ENCODE peak calls at places on chromosomes 1 and 21, in six cellular contexts. One of them, this sample, is unnamed.

GRCh38 chr1:102954576-102954975 is 153.7 kb downstream of the COL11A1 start:
- DNase-seq in substantia nigra: no peak
- DNase-seq in heart left ventricle: no peak
- DNase-seq in CD8-positive, alpha-beta T cell: no peak
- DNase-seq in Karpas-422: no peak
- DNase-seq in AG04450: no peak
- DNase-seq in this sample: no peak

GRCh38 chr1:39779821-39780220 is 8.7 kb upstream of the OXCT2 start:
- DNase-seq in substantia nigra: no peak
- DNase-seq in heart left ventricle: no peak
- DNase-seq in CD8-positive, alpha-beta T cell: no peak
- DNase-seq in Karpas-422: peak
- DNase-seq in AG04450: no peak
- DNase-seq in this sample: no peak

GRCh38 chr1:241611063-241611462 is 29.1 kb downstream of the CHML start:
- DNase-seq in substantia nigra: no peak
- DNase-seq in heart left ventricle: no peak
- DNase-seq in CD8-positive, alpha-beta T cell: peak
- DNase-seq in Karpas-422: peak
- DNase-seq in AG04450: no peak
- DNase-seq in this sample: no peak

GRCh38 chr1:73044241-73044640 is 761.9 kb upstream of the NEGR1 start:
- DNase-seq in substantia nigra: no peak
- DNase-seq in heart left ventricle: peak
- DNase-seq in CD8-positive, alpha-beta T cell: no peak
- DNase-seq in Karpas-422: no peak
- DNase-seq in AG04450: no peak
- DNase-seq in this sample: no peak

GRCh38 chr21:20592482-20592881 is 405.7 kb upstream of the NCAM2 start:
- DNase-seq in substantia nigra: no peak
- DNase-seq in heart left ventricle: no peak
- DNase-seq in CD8-positive, alpha-beta T cell: no peak
- DNase-seq in Karpas-422: no peak
- DNase-seq in AG04450: no peak
- DNase-seq in this sample: no peak

GRCh38 chr1:50605186-50605875 is 182.1 kb upstream of the DMRTA2 start:
- DNase-seq in substantia nigra: peak
- DNase-seq in heart left ventricle: no peak
- DNase-seq in CD8-positive, alpha-beta T cell: no peak
- DNase-seq in Karpas-422: peak
- DNase-seq in AG04450: no peak
- DNase-seq in this sample: no peak

GRCh38 chr1:39692152-39693064 is 1.2 kb upstream of the HPCAL4 start:
- DNase-seq in substantia nigra: no peak
- DNase-seq in heart left ventricle: no peak
- DNase-seq in CD8-positive, alpha-beta T cell: peak
- DNase-seq in Karpas-422: no peak
- DNase-seq in AG04450: no peak
- DNase-seq in this sample: peak

GRCh38 chr1:59664167-59664566 is 150.6 kb upstream of the HOOK1 start:
- DNase-seq in substantia nigra: no peak
- DNase-seq in heart left ventricle: no peak
- DNase-seq in CD8-positive, alpha-beta T cell: no peak
- DNase-seq in Karpas-422: no peak
- DNase-seq in AG04450: no peak
- DNase-seq in this sample: no peak

GRCh38 chr21:36613064-36613463 is 85.9 kb upstream of the SIM2 start:
- DNase-seq in substantia nigra: no peak
- DNase-seq in heart left ventricle: no peak
- DNase-seq in CD8-positive, alpha-beta T cell: no peak
- DNase-seq in Karpas-422: no peak
- DNase-seq in AG04450: peak
- DNase-seq in this sample: no peak

GRCh38 chr21:29943885-29944284 is 4.1 kb upstream of the GRIK1 start:
- DNase-seq in substantia nigra: no peak
- DNase-seq in heart left ventricle: no peak
- DNase-seq in CD8-positive, alpha-beta T cell: no peak
- DNase-seq in Karpas-422: no peak
- DNase-seq in AG04450: no peak
- DNase-seq in this sample: no peak

GRCh38 chr1:213325482-213325881 is 274.4 kb downstream of the RPS6KC1 start:
- DNase-seq in substantia nigra: no peak
- DNase-seq in heart left ventricle: no peak
- DNase-seq in CD8-positive, alpha-beta T cell: no peak
- DNase-seq in Karpas-422: no peak
- DNase-seq in AG04450: no peak
- DNase-seq in this sample: no peak

GRCh38 chr1:179079113-179079761 is 2.6 kb upstream of the TOR3A start:
- DNase-seq in substantia nigra: peak
- DNase-seq in heart left ventricle: no peak
- DNase-seq in CD8-positive, alpha-beta T cell: peak
- DNase-seq in Karpas-422: peak
- DNase-seq in AG04450: peak
- DNase-seq in this sample: peak

GRCh38 chr1:226187380-226187779 is 839 bp upstream of the ACBD3 start:
- DNase-seq in substantia nigra: no peak
- DNase-seq in heart left ventricle: no peak
- DNase-seq in CD8-positive, alpha-beta T cell: no peak
- DNase-seq in Karpas-422: no peak
- DNase-seq in AG04450: no peak
- DNase-seq in this sample: no peak
- H3K27ac ChIP-seq in substantia nigra: no peak
- H3K27ac ChIP-seq in heart left ventricle: no peak
- H3K27ac ChIP-seq in CD8-positive, alpha-beta T cell: no peak
- H3K27ac ChIP-seq in Karpas-422: peak
- H3K27ac ChIP-seq in AG04450: no peak
- H3K27ac ChIP-seq in this sample: no peak

GRCh38 chr1:228325267-228325666 is 81.4 kb downstream of the TRIM11 start:
- DNase-seq in substantia nigra: no peak
- DNase-seq in heart left ventricle: no peak
- DNase-seq in CD8-positive, alpha-beta T cell: no peak
- DNase-seq in Karpas-422: no peak
- DNase-seq in AG04450: no peak
- DNase-seq in this sample: no peak
- H3K27ac ChIP-seq in substantia nigra: no peak
- H3K27ac ChIP-seq in heart left ventricle: no peak
- H3K27ac ChIP-seq in CD8-positive, alpha-beta T cell: no peak
- H3K27ac ChIP-seq in Karpas-422: no peak
- H3K27ac ChIP-seq in AG04450: no peak
- H3K27ac ChIP-seq in this sample: no peak

GRCh38 chr1:221711156-221711577 is 30.7 kb downstream of the DUSP10 start:
- DNase-seq in substantia nigra: no peak
- DNase-seq in heart left ventricle: no peak
- DNase-seq in CD8-positive, alpha-beta T cell: no peak
- DNase-seq in Karpas-422: no peak
- DNase-seq in AG04450: no peak
- DNase-seq in this sample: peak

GRCh38 chr1:221712198-221712684 is 29.6 kb downstream of the DUSP10 start:
- DNase-seq in substantia nigra: no peak
- DNase-seq in heart left ventricle: no peak
- DNase-seq in CD8-positive, alpha-beta T cell: peak
- DNase-seq in Karpas-422: no peak
- DNase-seq in AG04450: peak
- DNase-seq in this sample: no peak

GRCh38 chr1:221711642-221712041 is 30.2 kb downstream of the DUSP10 start:
- DNase-seq in substantia nigra: no peak
- DNase-seq in heart left ventricle: no peak
- DNase-seq in CD8-positive, alpha-beta T cell: no peak
- DNase-seq in Karpas-422: no peak
- DNase-seq in AG04450: no peak
- DNase-seq in this sample: no peak

GRCh38 chr1:221714227-221715116 is 27.4 kb downstream of the DUSP10 start:
- DNase-seq in substantia nigra: no peak
- DNase-seq in heart left ventricle: no peak
- DNase-seq in CD8-positive, alpha-beta T cell: no peak
- DNase-seq in Karpas-422: no peak
- DNase-seq in AG04450: no peak
- DNase-seq in this sample: no peak

GRCh38 chr1:221712776-221713431 is 29.0 kb downstream of the DUSP10 start:
- DNase-seq in substantia nigra: no peak
- DNase-seq in heart left ventricle: no peak
- DNase-seq in CD8-positive, alpha-beta T cell: peak
- DNase-seq in Karpas-422: no peak
- DNase-seq in AG04450: no peak
- DNase-seq in this sample: no peak
- H3K27ac ChIP-seq in substantia nigra: peak
- H3K27ac ChIP-seq in heart left ventricle: no peak
- H3K27ac ChIP-seq in CD8-positive, alpha-beta T cell: peak
- H3K27ac ChIP-seq in Karpas-422: no peak
- H3K27ac ChIP-seq in AG04450: no peak
- H3K27ac ChIP-seq in this sample: no peak

GRCh38 chr1:109802901-109803561 is 39.3 kb upstream of the EPS8L3 start:
- DNase-seq in substantia nigra: peak
- DNase-seq in heart left ventricle: no peak
- DNase-seq in CD8-positive, alpha-beta T cell: no peak
- DNase-seq in Karpas-422: no peak
- DNase-seq in AG04450: no peak
- DNase-seq in this sample: no peak
- H3K27ac ChIP-seq in substantia nigra: peak
- H3K27ac ChIP-seq in heart left ventricle: peak
- H3K27ac ChIP-seq in CD8-positive, alpha-beta T cell: peak
- H3K27ac ChIP-seq in Karpas-422: no peak
- H3K27ac ChIP-seq in AG04450: no peak
- H3K27ac ChIP-seq in this sample: no peak

GRCh38 chr21:14864211-14865021 is 200.4 kb downstream of the NRIP1 start:
- DNase-seq in substantia nigra: peak
- DNase-seq in heart left ventricle: peak
- DNase-seq in CD8-positive, alpha-beta T cell: peak
- DNase-seq in Karpas-422: peak
- DNase-seq in AG04450: peak
- DNase-seq in this sample: peak
- H3K27ac ChIP-seq in substantia nigra: peak
- H3K27ac ChIP-seq in heart left ventricle: no peak
- H3K27ac ChIP-seq in CD8-positive, alpha-beta T cell: no peak
- H3K27ac ChIP-seq in Karpas-422: no peak
- H3K27ac ChIP-seq in AG04450: no peak
- H3K27ac ChIP-seq in this sample: no peak

DNA sequence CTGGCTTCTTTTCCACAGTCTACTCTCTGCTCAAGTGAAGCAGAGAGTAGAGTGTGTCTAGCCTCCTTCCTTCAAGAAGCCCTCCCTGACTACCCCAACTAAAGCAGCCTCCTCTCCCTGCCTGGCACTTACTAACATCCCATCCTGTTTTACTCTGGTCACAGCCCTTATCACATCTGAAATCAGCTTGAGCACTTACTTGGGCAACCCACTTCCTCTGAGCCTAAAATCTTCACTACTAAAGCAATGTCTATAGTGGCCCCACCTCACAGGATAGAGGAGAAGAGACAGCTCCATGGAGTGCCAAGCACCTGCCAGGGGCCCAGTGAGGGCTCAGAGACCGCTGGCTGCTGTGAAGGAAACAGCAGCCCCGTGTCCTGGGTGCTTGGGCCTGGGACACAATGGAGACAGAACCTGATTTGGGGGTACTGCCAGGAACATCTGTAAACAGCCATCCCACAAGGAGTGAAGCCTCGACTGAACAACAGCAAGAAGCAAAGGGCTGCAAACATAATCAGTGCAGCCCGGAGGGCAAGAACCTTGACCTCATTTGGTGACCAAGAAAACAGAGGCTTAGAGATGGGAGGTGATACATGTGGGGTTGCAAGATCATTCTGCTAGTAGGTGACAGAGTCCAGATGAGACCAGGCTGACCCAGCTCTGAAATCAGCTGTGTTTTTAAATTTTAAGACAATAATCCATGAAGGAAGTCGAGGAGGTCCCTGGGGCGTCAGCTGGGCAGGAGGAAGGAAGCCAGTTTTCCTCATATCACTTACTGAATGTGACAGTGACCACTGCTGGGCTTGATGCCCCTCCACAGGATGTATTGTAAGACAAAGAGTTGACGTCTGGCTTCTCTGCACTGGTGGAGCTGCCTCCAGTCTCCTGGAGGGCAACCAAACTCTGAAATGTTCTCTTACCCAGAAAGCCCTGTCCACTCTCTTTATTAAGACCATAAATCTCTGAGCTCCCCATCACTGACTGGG is 710.6 kb downstream of the MATN1 start:
- DNase-seq in substantia nigra: no peak
- DNase-seq in heart left ventricle: no peak
- DNase-seq in CD8-positive, alpha-beta T cell: no peak
- DNase-seq in Karpas-422: no peak
- DNase-seq in AG04450: no peak
- DNase-seq in this sample: no peak
- H3K27ac ChIP-seq in substantia nigra: no peak
- H3K27ac ChIP-seq in heart left ventricle: no peak
- H3K27ac ChIP-seq in CD8-positive, alpha-beta T cell: no peak
- H3K27ac ChIP-seq in Karpas-422: no peak
- H3K27ac ChIP-seq in AG04450: no peak
- H3K27ac ChIP-seq in this sample: no peak

DNA sequence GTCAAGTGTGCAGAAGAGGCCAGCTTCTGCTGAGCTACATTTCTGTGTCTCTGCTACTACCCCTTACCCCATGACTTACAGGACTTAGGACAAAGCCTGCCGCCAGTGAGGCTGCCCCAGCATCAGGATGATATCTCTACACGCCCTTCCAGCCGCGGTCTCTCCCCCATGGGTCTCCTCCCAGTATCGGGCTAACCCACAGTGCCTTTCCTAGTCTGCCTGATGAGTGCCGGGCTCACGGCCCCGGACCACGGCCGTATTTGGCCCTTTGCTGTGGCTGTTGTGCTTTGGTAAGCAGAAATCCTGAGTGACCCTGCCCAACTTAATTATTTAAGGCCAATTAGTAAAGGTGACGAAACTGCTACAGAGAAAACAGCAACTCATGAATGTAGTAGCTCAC is 123.1 kb upstream of the IFFO2 start:
- DNase-seq in substantia nigra: no peak
- DNase-seq in heart left ventricle: no peak
- DNase-seq in CD8-positive, alpha-beta T cell: no peak
- DNase-seq in Karpas-422: no peak
- DNase-seq in AG04450: no peak
- DNase-seq in this sample: no peak
- H3K27ac ChIP-seq in substantia nigra: no peak
- H3K27ac ChIP-seq in heart left ventricle: no peak
- H3K27ac ChIP-seq in CD8-positive, alpha-beta T cell: no peak
- H3K27ac ChIP-seq in Karpas-422: no peak
- H3K27ac ChIP-seq in AG04450: no peak
- H3K27ac ChIP-seq in this sample: peak